ENCODE peak calls at places on chromosomes 5 and 9, in ten cellular contexts. One of them, this sample, is unnamed.

GRCh38 chr9:77014597-77015263 is 4.7 kb upstream of the FOXB2 start:
- DNase-seq in stimulated activated CD8-positive, alpha-beta memory T cell treated with anti-CD3 and anti-CD28 coated beads, Interleukin-2, amount 100 ng/mL, for 48 hours: no peak
- DNase-seq in stromal cell of bone marrow: no peak
- DNase-seq in HCT116: no peak
- DNase-seq in stimulated activated effector memory CD8-positive, alpha-beta T cell treated with anti-CD3 and anti-CD28 coated beads, Interleukin-12 subunit alpha, Interleukin-12 subunit beta, amount 100 ng/mL, for 72 hours: no peak
- DNase-seq in activated CD4-positive, alpha-beta T cell treated with anti-CD3 and anti-CD28 coated beads for 24 hours: no peak
- DNase-seq in upper lobe of right lung: no peak
- DNase-seq in neuronal stem cell: peak
- DNase-seq in NCI-H2107: no peak
- DNase-seq in iris pigment epithelial cell: no peak
- DNase-seq in this sample: no peak

GRCh38 chr9:27227192-27227591 is 69.8 kb downstream of the EQTN start:
- DNase-seq in stimulated activated CD8-positive, alpha-beta memory T cell treated with anti-CD3 and anti-CD28 coated beads, Interleukin-2, amount 100 ng/mL, for 48 hours: no peak
- DNase-seq in stromal cell of bone marrow: no peak
- DNase-seq in HCT116: no peak
- DNase-seq in stimulated activated effector memory CD8-positive, alpha-beta T cell treated with anti-CD3 and anti-CD28 coated beads, Interleukin-12 subunit alpha, Interleukin-12 subunit beta, amount 100 ng/mL, for 72 hours: no peak
- DNase-seq in activated CD4-positive, alpha-beta T cell treated with anti-CD3 and anti-CD28 coated beads for 24 hours: no peak
- DNase-seq in upper lobe of right lung: no peak
- DNase-seq in neuronal stem cell: no peak
- DNase-seq in NCI-H2107: no peak
- DNase-seq in iris pigment epithelial cell: peak
- DNase-seq in this sample: peak

GRCh38 chr9:69758981-69759477 is 782 bp downstream of the PTAR1 start:
- DNase-seq in stimulated activated CD8-positive, alpha-beta memory T cell treated with anti-CD3 and anti-CD28 coated beads, Interleukin-2, amount 100 ng/mL, for 48 hours: no peak
- DNase-seq in stromal cell of bone marrow: no peak
- DNase-seq in HCT116: no peak
- DNase-seq in stimulated activated effector memory CD8-positive, alpha-beta T cell treated with anti-CD3 and anti-CD28 coated beads, Interleukin-12 subunit alpha, Interleukin-12 subunit beta, amount 100 ng/mL, for 72 hours: no peak
- DNase-seq in activated CD4-positive, alpha-beta T cell treated with anti-CD3 and anti-CD28 coated beads for 24 hours: no peak
- DNase-seq in upper lobe of right lung: no peak
- DNase-seq in neuronal stem cell: peak
- DNase-seq in NCI-H2107: no peak
- DNase-seq in iris pigment epithelial cell: no peak
- DNase-seq in this sample: no peak

GRCh38 chr5:170275376-170275994 is 22.1 kb downstream of the LCP2 start:
- DNase-seq in stimulated activated CD8-positive, alpha-beta memory T cell treated with anti-CD3 and anti-CD28 coated beads, Interleukin-2, amount 100 ng/mL, for 48 hours: no peak
- DNase-seq in stromal cell of bone marrow: no peak
- DNase-seq in HCT116: no peak
- DNase-seq in stimulated activated effector memory CD8-positive, alpha-beta T cell treated with anti-CD3 and anti-CD28 coated beads, Interleukin-12 subunit alpha, Interleukin-12 subunit beta, amount 100 ng/mL, for 72 hours: no peak
- DNase-seq in activated CD4-positive, alpha-beta T cell treated with anti-CD3 and anti-CD28 coated beads for 24 hours: no peak
- DNase-seq in upper lobe of right lung: no peak
- DNase-seq in neuronal stem cell: no peak
- DNase-seq in NCI-H2107: no peak
- DNase-seq in iris pigment epithelial cell: no peak
- DNase-seq in this sample: no peak

GRCh38 chr5:5497132-5497748 is 74.8 kb downstream of the ICE1 start:
- DNase-seq in stimulated activated CD8-positive, alpha-beta memory T cell treated with anti-CD3 and anti-CD28 coated beads, Interleukin-2, amount 100 ng/mL, for 48 hours: no peak
- DNase-seq in stromal cell of bone marrow: peak
- DNase-seq in HCT116: peak
- DNase-seq in stimulated activated effector memory CD8-positive, alpha-beta T cell treated with anti-CD3 and anti-CD28 coated beads, Interleukin-12 subunit alpha, Interleukin-12 subunit beta, amount 100 ng/mL, for 72 hours: no peak
- DNase-seq in activated CD4-positive, alpha-beta T cell treated with anti-CD3 and anti-CD28 coated beads for 24 hours: no peak
- DNase-seq in upper lobe of right lung: peak
- DNase-seq in neuronal stem cell: peak
- DNase-seq in NCI-H2107: peak
- DNase-seq in iris pigment epithelial cell: peak
- DNase-seq in this sample: no peak

GRCh38 chr5:83721878-83722779 is 1.5 kb upstream of the HAPLN1 start:
- DNase-seq in stimulated activated CD8-positive, alpha-beta memory T cell treated with anti-CD3 and anti-CD28 coated beads, Interleukin-2, amount 100 ng/mL, for 48 hours: no peak
- DNase-seq in stromal cell of bone marrow: peak
- DNase-seq in HCT116: peak
- DNase-seq in stimulated activated effector memory CD8-positive, alpha-beta T cell treated with anti-CD3 and anti-CD28 coated beads, Interleukin-12 subunit alpha, Interleukin-12 subunit beta, amount 100 ng/mL, for 72 hours: no peak
- DNase-seq in activated CD4-positive, alpha-beta T cell treated with anti-CD3 and anti-CD28 coated beads for 24 hours: no peak
- DNase-seq in upper lobe of right lung: peak
- DNase-seq in neuronal stem cell: peak
- DNase-seq in NCI-H2107: peak
- DNase-seq in iris pigment epithelial cell: peak
- DNase-seq in this sample: peak

GRCh38 chr5:388266-389196 is 54.4 kb upstream of the EXOC3 start:
- DNase-seq in stimulated activated CD8-positive, alpha-beta memory T cell treated with anti-CD3 and anti-CD28 coated beads, Interleukin-2, amount 100 ng/mL, for 48 hours: no peak
- DNase-seq in stromal cell of bone marrow: no peak
- DNase-seq in HCT116: no peak
- DNase-seq in stimulated activated effector memory CD8-positive, alpha-beta T cell treated with anti-CD3 and anti-CD28 coated beads, Interleukin-12 subunit alpha, Interleukin-12 subunit beta, amount 100 ng/mL, for 72 hours: no peak
- DNase-seq in activated CD4-positive, alpha-beta T cell treated with anti-CD3 and anti-CD28 coated beads for 24 hours: no peak
- DNase-seq in upper lobe of right lung: peak
- DNase-seq in neuronal stem cell: no peak
- DNase-seq in NCI-H2107: no peak
- DNase-seq in iris pigment epithelial cell: no peak
- DNase-seq in this sample: no peak

GRCh38 chr9:135702002-135702721 is at the start of gene KCNT1:
- DNase-seq in stimulated activated CD8-positive, alpha-beta memory T cell treated with anti-CD3 and anti-CD28 coated beads, Interleukin-2, amount 100 ng/mL, for 48 hours: peak
- DNase-seq in stromal cell of bone marrow: peak
- DNase-seq in HCT116: no peak
- DNase-seq in stimulated activated effector memory CD8-positive, alpha-beta T cell treated with anti-CD3 and anti-CD28 coated beads, Interleukin-12 subunit alpha, Interleukin-12 subunit beta, amount 100 ng/mL, for 72 hours: peak
- DNase-seq in activated CD4-positive, alpha-beta T cell treated with anti-CD3 and anti-CD28 coated beads for 24 hours: peak
- DNase-seq in upper lobe of right lung: peak
- DNase-seq in neuronal stem cell: peak
- DNase-seq in NCI-H2107: peak
- DNase-seq in iris pigment epithelial cell: peak
- DNase-seq in this sample: no peak

GRCh38 chr5:119322948-119323629 is 32.7 kb upstream of the TNFAIP8 start:
- DNase-seq in stimulated activated CD8-positive, alpha-beta memory T cell treated with anti-CD3 and anti-CD28 coated beads, Interleukin-2, amount 100 ng/mL, for 48 hours: no peak
- DNase-seq in stromal cell of bone marrow: no peak
- DNase-seq in HCT116: no peak
- DNase-seq in stimulated activated effector memory CD8-positive, alpha-beta T cell treated with anti-CD3 and anti-CD28 coated beads, Interleukin-12 subunit alpha, Interleukin-12 subunit beta, amount 100 ng/mL, for 72 hours: no peak
- DNase-seq in activated CD4-positive, alpha-beta T cell treated with anti-CD3 and anti-CD28 coated beads for 24 hours: no peak
- DNase-seq in upper lobe of right lung: no peak
- DNase-seq in neuronal stem cell: no peak
- DNase-seq in NCI-H2107: no peak
- DNase-seq in iris pigment epithelial cell: peak
- DNase-seq in this sample: no peak

GRCh38 chr9:129520082-129520481 is 100.8 kb downstream of the C9orf50 start:
- DNase-seq in stimulated activated CD8-positive, alpha-beta memory T cell treated with anti-CD3 and anti-CD28 coated beads, Interleukin-2, amount 100 ng/mL, for 48 hours: no peak
- DNase-seq in stromal cell of bone marrow: no peak
- DNase-seq in HCT116: no peak
- DNase-seq in stimulated activated effector memory CD8-positive, alpha-beta T cell treated with anti-CD3 and anti-CD28 coated beads, Interleukin-12 subunit alpha, Interleukin-12 subunit beta, amount 100 ng/mL, for 72 hours: no peak
- DNase-seq in activated CD4-positive, alpha-beta T cell treated with anti-CD3 and anti-CD28 coated beads for 24 hours: no peak
- DNase-seq in upper lobe of right lung: no peak
- DNase-seq in neuronal stem cell: no peak
- DNase-seq in NCI-H2107: no peak
- DNase-seq in iris pigment epithelial cell: no peak
- DNase-seq in this sample: no peak

GRCh38 chr5:44862808-44863207 is 54.1 kb downstream of the MRPS30 start:
- DNase-seq in stimulated activated CD8-positive, alpha-beta memory T cell treated with anti-CD3 and anti-CD28 coated beads, Interleukin-2, amount 100 ng/mL, for 48 hours: no peak
- DNase-seq in stromal cell of bone marrow: no peak
- DNase-seq in HCT116: peak
- DNase-seq in stimulated activated effector memory CD8-positive, alpha-beta T cell treated with anti-CD3 and anti-CD28 coated beads, Interleukin-12 subunit alpha, Interleukin-12 subunit beta, amount 100 ng/mL, for 72 hours: no peak
- DNase-seq in activated CD4-positive, alpha-beta T cell treated with anti-CD3 and anti-CD28 coated beads for 24 hours: no peak
- DNase-seq in upper lobe of right lung: no peak
- DNase-seq in neuronal stem cell: no peak
- DNase-seq in NCI-H2107: no peak
- DNase-seq in iris pigment epithelial cell: peak
- DNase-seq in this sample: no peak

GRCh38 chr5:132225165-132226032 is 2.3 kb downstream of the P4HA2 start:
- DNase-seq in stimulated activated CD8-positive, alpha-beta memory T cell treated with anti-CD3 and anti-CD28 coated beads, Interleukin-2, amount 100 ng/mL, for 48 hours: peak
- DNase-seq in stromal cell of bone marrow: peak
- DNase-seq in HCT116: no peak
- DNase-seq in stimulated activated effector memory CD8-positive, alpha-beta T cell treated with anti-CD3 and anti-CD28 coated beads, Interleukin-12 subunit alpha, Interleukin-12 subunit beta, amount 100 ng/mL, for 72 hours: no peak
- DNase-seq in activated CD4-positive, alpha-beta T cell treated with anti-CD3 and anti-CD28 coated beads for 24 hours: peak
- DNase-seq in upper lobe of right lung: peak
- DNase-seq in neuronal stem cell: no peak
- DNase-seq in NCI-H2107: no peak
- DNase-seq in iris pigment epithelial cell: peak
- DNase-seq in this sample: peak

GRCh38 chr5:111997308-111998159 is 240.5 kb upstream of the NREP start:
- DNase-seq in stimulated activated CD8-positive, alpha-beta memory T cell treated with anti-CD3 and anti-CD28 coated beads, Interleukin-2, amount 100 ng/mL, for 48 hours: no peak
- DNase-seq in stromal cell of bone marrow: peak
- DNase-seq in HCT116: peak
- DNase-seq in stimulated activated effector memory CD8-positive, alpha-beta T cell treated with anti-CD3 and anti-CD28 coated beads, Interleukin-12 subunit alpha, Interleukin-12 subunit beta, amount 100 ng/mL, for 72 hours: no peak
- DNase-seq in activated CD4-positive, alpha-beta T cell treated with anti-CD3 and anti-CD28 coated beads for 24 hours: no peak
- DNase-seq in upper lobe of right lung: no peak
- DNase-seq in neuronal stem cell: no peak
- DNase-seq in NCI-H2107: no peak
- DNase-seq in iris pigment epithelial cell: peak
- DNase-seq in this sample: peak

GRCh38 chr9:5838884-5839571 is 6.1 kb upstream of the ERMP1 start:
- DNase-seq in stimulated activated CD8-positive, alpha-beta memory T cell treated with anti-CD3 and anti-CD28 coated beads, Interleukin-2, amount 100 ng/mL, for 48 hours: no peak
- DNase-seq in stromal cell of bone marrow: no peak
- DNase-seq in HCT116: peak
- DNase-seq in stimulated activated effector memory CD8-positive, alpha-beta T cell treated with anti-CD3 and anti-CD28 coated beads, Interleukin-12 subunit alpha, Interleukin-12 subunit beta, amount 100 ng/mL, for 72 hours: no peak
- DNase-seq in activated CD4-positive, alpha-beta T cell treated with anti-CD3 and anti-CD28 coated beads for 24 hours: no peak
- DNase-seq in upper lobe of right lung: no peak
- DNase-seq in neuronal stem cell: no peak
- DNase-seq in NCI-H2107: no peak
- DNase-seq in iris pigment epithelial cell: peak
- DNase-seq in this sample: peak

GRCh38 chr9:130128782-130129424 is 43.3 kb upstream of the NCS1 start:
- DNase-seq in stimulated activated CD8-positive, alpha-beta memory T cell treated with anti-CD3 and anti-CD28 coated beads, Interleukin-2, amount 100 ng/mL, for 48 hours: no peak
- DNase-seq in stromal cell of bone marrow: peak
- DNase-seq in HCT116: no peak
- DNase-seq in stimulated activated effector memory CD8-positive, alpha-beta T cell treated with anti-CD3 and anti-CD28 coated beads, Interleukin-12 subunit alpha, Interleukin-12 subunit beta, amount 100 ng/mL, for 72 hours: peak
- DNase-seq in activated CD4-positive, alpha-beta T cell treated with anti-CD3 and anti-CD28 coated beads for 24 hours: peak
- DNase-seq in upper lobe of right lung: peak
- DNase-seq in neuronal stem cell: no peak
- DNase-seq in NCI-H2107: no peak
- DNase-seq in iris pigment epithelial cell: peak
- DNase-seq in this sample: peak

GRCh38 chr9:36843964-36844363 is 190.1 kb downstream of the PAX5 start:
- DNase-seq in stimulated activated CD8-positive, alpha-beta memory T cell treated with anti-CD3 and anti-CD28 coated beads, Interleukin-2, amount 100 ng/mL, for 48 hours: no peak
- DNase-seq in stromal cell of bone marrow: no peak
- DNase-seq in HCT116: no peak
- DNase-seq in stimulated activated effector memory CD8-positive, alpha-beta T cell treated with anti-CD3 and anti-CD28 coated beads, Interleukin-12 subunit alpha, Interleukin-12 subunit beta, amount 100 ng/mL, for 72 hours: no peak
- DNase-seq in activated CD4-positive, alpha-beta T cell treated with anti-CD3 and anti-CD28 coated beads for 24 hours: no peak
- DNase-seq in upper lobe of right lung: no peak
- DNase-seq in neuronal stem cell: no peak
- DNase-seq in NCI-H2107: no peak
- DNase-seq in iris pigment epithelial cell: no peak
- DNase-seq in this sample: no peak

GRCh38 chr5:168218746-168219145 is 72.7 kb upstream of the WWC1 start:
- DNase-seq in stimulated activated CD8-positive, alpha-beta memory T cell treated with anti-CD3 and anti-CD28 coated beads, Interleukin-2, amount 100 ng/mL, for 48 hours: no peak
- DNase-seq in stromal cell of bone marrow: no peak
- DNase-seq in HCT116: no peak
- DNase-seq in stimulated activated effector memory CD8-positive, alpha-beta T cell treated with anti-CD3 and anti-CD28 coated beads, Interleukin-12 subunit alpha, Interleukin-12 subunit beta, amount 100 ng/mL, for 72 hours: no peak
- DNase-seq in activated CD4-positive, alpha-beta T cell treated with anti-CD3 and anti-CD28 coated beads for 24 hours: no peak
- DNase-seq in upper lobe of right lung: no peak
- DNase-seq in neuronal stem cell: no peak
- DNase-seq in NCI-H2107: no peak
- DNase-seq in iris pigment epithelial cell: no peak
- DNase-seq in this sample: no peak

GRCh38 chr9:114958021-114958846 is 27.8 kb upstream of the TNFSF8 start:
- DNase-seq in stimulated activated CD8-positive, alpha-beta memory T cell treated with anti-CD3 and anti-CD28 coated beads, Interleukin-2, amount 100 ng/mL, for 48 hours: peak
- DNase-seq in stromal cell of bone marrow: no peak
- DNase-seq in HCT116: no peak
- DNase-seq in stimulated activated effector memory CD8-positive, alpha-beta T cell treated with anti-CD3 and anti-CD28 coated beads, Interleukin-12 subunit alpha, Interleukin-12 subunit beta, amount 100 ng/mL, for 72 hours: no peak
- DNase-seq in activated CD4-positive, alpha-beta T cell treated with anti-CD3 and anti-CD28 coated beads for 24 hours: peak
- DNase-seq in upper lobe of right lung: peak
- DNase-seq in neuronal stem cell: no peak
- DNase-seq in NCI-H2107: no peak
- DNase-seq in iris pigment epithelial cell: no peak
- DNase-seq in this sample: peak

GRCh38 chr9:91059713-91060112 is 258.1 kb downstream of the SYK start:
- DNase-seq in stimulated activated CD8-positive, alpha-beta memory T cell treated with anti-CD3 and anti-CD28 coated beads, Interleukin-2, amount 100 ng/mL, for 48 hours: no peak
- DNase-seq in stromal cell of bone marrow: no peak
- DNase-seq in HCT116: no peak
- DNase-seq in stimulated activated effector memory CD8-positive, alpha-beta T cell treated with anti-CD3 and anti-CD28 coated beads, Interleukin-12 subunit alpha, Interleukin-12 subunit beta, amount 100 ng/mL, for 72 hours: no peak
- DNase-seq in activated CD4-positive, alpha-beta T cell treated with anti-CD3 and anti-CD28 coated beads for 24 hours: no peak
- DNase-seq in upper lobe of right lung: no peak
- DNase-seq in neuronal stem cell: no peak
- DNase-seq in NCI-H2107: no peak
- DNase-seq in iris pigment epithelial cell: peak
- DNase-seq in this sample: no peak

GRCh38 chr5:128632264-128632663 is 94.2 kb upstream of the FBN2 start:
- DNase-seq in stimulated activated CD8-positive, alpha-beta memory T cell treated with anti-CD3 and anti-CD28 coated beads, Interleukin-2, amount 100 ng/mL, for 48 hours: no peak
- DNase-seq in stromal cell of bone marrow: no peak
- DNase-seq in HCT116: no peak
- DNase-seq in stimulated activated effector memory CD8-positive, alpha-beta T cell treated with anti-CD3 and anti-CD28 coated beads, Interleukin-12 subunit alpha, Interleukin-12 subunit beta, amount 100 ng/mL, for 72 hours: no peak
- DNase-seq in activated CD4-positive, alpha-beta T cell treated with anti-CD3 and anti-CD28 coated beads for 24 hours: no peak
- DNase-seq in upper lobe of right lung: no peak
- DNase-seq in neuronal stem cell: no peak
- DNase-seq in NCI-H2107: no peak
- DNase-seq in iris pigment epithelial cell: peak
- DNase-seq in this sample: no peak

GRCh38 chr9:70080481-70081119 is 37.0 kb downstream of the MAMDC2 start:
- DNase-seq in stimulated activated CD8-positive, alpha-beta memory T cell treated with anti-CD3 and anti-CD28 coated beads, Interleukin-2, amount 100 ng/mL, for 48 hours: no peak
- DNase-seq in stromal cell of bone marrow: peak
- DNase-seq in HCT116: no peak
- DNase-seq in stimulated activated effector memory CD8-positive, alpha-beta T cell treated with anti-CD3 and anti-CD28 coated beads, Interleukin-12 subunit alpha, Interleukin-12 subunit beta, amount 100 ng/mL, for 72 hours: no peak
- DNase-seq in activated CD4-positive, alpha-beta T cell treated with anti-CD3 and anti-CD28 coated beads for 24 hours: no peak
- DNase-seq in upper lobe of right lung: no peak
- DNase-seq in neuronal stem cell: no peak
- DNase-seq in NCI-H2107: no peak
- DNase-seq in iris pigment epithelial cell: peak
- DNase-seq in this sample: no peak

GRCh38 chr9:33116855-33117254 is 40.4 kb upstream of the SMU1 start:
- DNase-seq in stimulated activated CD8-positive, alpha-beta memory T cell treated with anti-CD3 and anti-CD28 coated beads, Interleukin-2, amount 100 ng/mL, for 48 hours: no peak
- DNase-seq in stromal cell of bone marrow: no peak
- DNase-seq in HCT116: no peak
- DNase-seq in stimulated activated effector memory CD8-positive, alpha-beta T cell treated with anti-CD3 and anti-CD28 coated beads, Interleukin-12 subunit alpha, Interleukin-12 subunit beta, amount 100 ng/mL, for 72 hours: no peak
- DNase-seq in activated CD4-positive, alpha-beta T cell treated with anti-CD3 and anti-CD28 coated beads for 24 hours: no peak
- DNase-seq in upper lobe of right lung: no peak
- DNase-seq in neuronal stem cell: no peak
- DNase-seq in NCI-H2107: no peak
- DNase-seq in iris pigment epithelial cell: peak
- DNase-seq in this sample: no peak

GRCh38 chr5:90144625-90145327 is 264.8 kb downstream of the CETN3 start:
- DNase-seq in stimulated activated CD8-positive, alpha-beta memory T cell treated with anti-CD3 and anti-CD28 coated beads, Interleukin-2, amount 100 ng/mL, for 48 hours: no peak
- DNase-seq in stromal cell of bone marrow: no peak
- DNase-seq in HCT116: no peak
- DNase-seq in stimulated activated effector memory CD8-positive, alpha-beta T cell treated with anti-CD3 and anti-CD28 coated beads, Interleukin-12 subunit alpha, Interleukin-12 subunit beta, amount 100 ng/mL, for 72 hours: no peak
- DNase-seq in activated CD4-positive, alpha-beta T cell treated with anti-CD3 and anti-CD28 coated beads for 24 hours: no peak
- DNase-seq in upper lobe of right lung: no peak
- DNase-seq in neuronal stem cell: no peak
- DNase-seq in NCI-H2107: no peak
- DNase-seq in iris pigment epithelial cell: peak
- DNase-seq in this sample: no peak

GRCh38 chr5:74393943-74394342 is 246.6 kb downstream of the ENC1 start:
- DNase-seq in stimulated activated CD8-positive, alpha-beta memory T cell treated with anti-CD3 and anti-CD28 coated beads, Interleukin-2, amount 100 ng/mL, for 48 hours: no peak
- DNase-seq in stromal cell of bone marrow: no peak
- DNase-seq in HCT116: no peak
- DNase-seq in stimulated activated effector memory CD8-positive, alpha-beta T cell treated with anti-CD3 and anti-CD28 coated beads, Interleukin-12 subunit alpha, Interleukin-12 subunit beta, amount 100 ng/mL, for 72 hours: no peak
- DNase-seq in activated CD4-positive, alpha-beta T cell treated with anti-CD3 and anti-CD28 coated beads for 24 hours: no peak
- DNase-seq in upper lobe of right lung: no peak
- DNase-seq in neuronal stem cell: no peak
- DNase-seq in NCI-H2107: no peak
- DNase-seq in iris pigment epithelial cell: no peak
- DNase-seq in this sample: no peak

GRCh38 chr5:116497648-116498047 is 77.0 kb downstream of the SEMA6A start:
- DNase-seq in stimulated activated CD8-positive, alpha-beta memory T cell treated with anti-CD3 and anti-CD28 coated beads, Interleukin-2, amount 100 ng/mL, for 48 hours: no peak
- DNase-seq in stromal cell of bone marrow: no peak
- DNase-seq in HCT116: no peak
- DNase-seq in stimulated activated effector memory CD8-positive, alpha-beta T cell treated with anti-CD3 and anti-CD28 coated beads, Interleukin-12 subunit alpha, Interleukin-12 subunit beta, amount 100 ng/mL, for 72 hours: no peak
- DNase-seq in activated CD4-positive, alpha-beta T cell treated with anti-CD3 and anti-CD28 coated beads for 24 hours: no peak
- DNase-seq in upper lobe of right lung: no peak
- DNase-seq in neuronal stem cell: no peak
- DNase-seq in NCI-H2107: no peak
- DNase-seq in iris pigment epithelial cell: no peak
- DNase-seq in this sample: no peak

GRCh38 chr5:72885824-72886223 is 69.4 kb downstream of the TNPO1 start:
- DNase-seq in stimulated activated CD8-positive, alpha-beta memory T cell treated with anti-CD3 and anti-CD28 coated beads, Interleukin-2, amount 100 ng/mL, for 48 hours: no peak
- DNase-seq in stromal cell of bone marrow: no peak
- DNase-seq in HCT116: no peak
- DNase-seq in stimulated activated effector memory CD8-positive, alpha-beta T cell treated with anti-CD3 and anti-CD28 coated beads, Interleukin-12 subunit alpha, Interleukin-12 subunit beta, amount 100 ng/mL, for 72 hours: no peak
- DNase-seq in activated CD4-positive, alpha-beta T cell treated with anti-CD3 and anti-CD28 coated beads for 24 hours: no peak
- DNase-seq in upper lobe of right lung: no peak
- DNase-seq in neuronal stem cell: no peak
- DNase-seq in NCI-H2107: no peak
- DNase-seq in iris pigment epithelial cell: no peak
- DNase-seq in this sample: no peak

GRCh38 chr5:97554992-97555981 is 372.2 kb upstream of the RIOK2 start:
- DNase-seq in stimulated activated CD8-positive, alpha-beta memory T cell treated with anti-CD3 and anti-CD28 coated beads, Interleukin-2, amount 100 ng/mL, for 48 hours: no peak
- DNase-seq in stromal cell of bone marrow: peak
- DNase-seq in HCT116: no peak
- DNase-seq in stimulated activated effector memory CD8-positive, alpha-beta T cell treated with anti-CD3 and anti-CD28 coated beads, Interleukin-12 subunit alpha, Interleukin-12 subunit beta, amount 100 ng/mL, for 72 hours: no peak
- DNase-seq in activated CD4-positive, alpha-beta T cell treated with anti-CD3 and anti-CD28 coated beads for 24 hours: no peak
- DNase-seq in upper lobe of right lung: no peak
- DNase-seq in neuronal stem cell: no peak
- DNase-seq in NCI-H2107: no peak
- DNase-seq in iris pigment epithelial cell: peak
- DNase-seq in this sample: peak

GRCh38 chr9:121785673-121786542 is 134.5 kb downstream of the DAB2IP start:
- DNase-seq in stimulated activated CD8-positive, alpha-beta memory T cell treated with anti-CD3 and anti-CD28 coated beads, Interleukin-2, amount 100 ng/mL, for 48 hours: no peak
- DNase-seq in stromal cell of bone marrow: no peak
- DNase-seq in HCT116: no peak
- DNase-seq in stimulated activated effector memory CD8-positive, alpha-beta T cell treated with anti-CD3 and anti-CD28 coated beads, Interleukin-12 subunit alpha, Interleukin-12 subunit beta, amount 100 ng/mL, for 72 hours: no peak
- DNase-seq in activated CD4-positive, alpha-beta T cell treated with anti-CD3 and anti-CD28 coated beads for 24 hours: no peak
- DNase-seq in upper lobe of right lung: no peak
- DNase-seq in neuronal stem cell: no peak
- DNase-seq in NCI-H2107: no peak
- DNase-seq in iris pigment epithelial cell: no peak
- DNase-seq in this sample: no peak